ENCODE peak calls at places on chromosomes 12 and 14, in five cellular contexts. Q is astrocyte, U is spleen, L is cardiac muscle cell, N is neuronal stem cell. J is an unnamed sample. For H3K4me1, the result is how much of the 10 kb centered on the place peaks cover.

GRCh38 chr12:49535921-49536525 is 2.8 kb upstream of the KCNH3 start:
- DNase-seq in L (no peak), Q (no peak), U (no peak), N (no peak), J (no peak)

GRCh38 chr12:115155665-115156645 is 472.0 kb upstream of the TBX3 start:
- DNase-seq in N (no peak), L (peak), U (no peak), Q (peak), J (no peak)

GRCh38 chr14:46580941-46581671 is 70.5 kb downstream of the RPL10L start:
- DNase-seq in U (no peak), Q (peak), N (peak), L (peak), J (no peak)

GRCh38 chr12:121110211-121110940 is 22.3 kb upstream of the P2RX7 start:
- DNase-seq in U (no peak), Q (peak), N (peak), L (peak), J (peak)

GRCh38 chr12:132413931-132414588 is 75.9 kb upstream of the FBRSL1 start:
- DNase-seq in N (no peak), U (no peak), Q (no peak), L (no peak), J (no peak)

GRCh38 chr12:131688131-131688844 is 22.6 kb upstream of the SFSWAP start:
- DNase-seq in U (no peak), L (no peak), Q (no peak), N (no peak), J (no peak)

GRCh38 chr12:56808954-56809353 is 45.8 kb downstream of the HSD17B6 start:
- DNase-seq in Q (no peak), L (no peak), U (no peak), N (no peak), J (no peak)

GRCh38 chr12:459430-460258 is at the start of gene B4GALNT3:
- DNase-seq in U (peak), L (peak), N (peak), Q (no peak), J (peak)

GRCh38 chr12:4157122-4157521 is 116.4 kb upstream of the CCND2 start:
- DNase-seq in U (no peak), N (no peak), L (no peak), Q (no peak), J (no peak)

GRCh38 chr14:33879684-33880286 is 71.1 kb downstream of the EGLN3 start:
- DNase-seq in N (no peak), L (no peak), U (no peak), Q (no peak), J (no peak)

GRCh38 chr12:15232959-15233358 is 11.7 kb upstream of the RERG start:
- DNase-seq in Q (no peak), N (no peak), U (no peak), L (no peak), J (no peak)

GRCh38 chr14:68781161-68782021 is 11.5 kb downstream of the ZFP36L1 start:
- DNase-seq in L (no peak), U (peak), Q (no peak), N (no peak), J (no peak)

GRCh38 chr14:100651999-100652508 is 64.8 kb upstream of the BEGAIN start:
- DNase-seq in U (no peak), Q (peak), L (no peak), N (no peak), J (no peak)

GRCh38 chr12:80472912-80473500 is 29.0 kb downstream of the PTPRQ start:
- DNase-seq in L (peak), U (no peak), N (peak), Q (peak), J (no peak)

GRCh38 chr14:50001999-50002925 is 109.4 kb downstream of the ARF6 start:
- DNase-seq in U (peak), L (no peak), N (no peak), Q (no peak), J (no peak)

GRCh38 chr14:50778757-50779483 is 52.0 kb downstream of the NIN start:
- DNase-seq in L (no peak), Q (peak), U (no peak), N (no peak), J (no peak)

GRCh38 chr12:89384050-89384749 is 31.9 kb upstream of the DUSP6 start:
- DNase-seq in U (no peak), Q (peak), N (no peak), L (peak), J (peak)

GRCh38 chr14:79265366-79265765 is 945.9 kb downstream of the DIO2 start:
- DNase-seq in U (no peak), N (no peak), L (no peak), Q (no peak), J (no peak)

GRCh38 chr14:71235865-71236264 is 328.6 kb downstream of the PCNX1 start:
- DNase-seq in N (peak), Q (peak), U (no peak), L (peak), J (no peak)

GRCh38 chr12:121786441-121786825 is 7.1 kb downstream of the RHOF start:
- DNase-seq in U (no peak), L (peak), Q (peak), N (no peak), J (no peak)

GRCh38 chr14:83765200-83765599 is 1764.7 kb upstream of the FLRT2 start:
- DNase-seq in U (no peak), N (no peak), Q (no peak), L (no peak), J (no peak)

GRCh38 chr14:22231022-22231421 is 358.0 kb downstream of the DAD1 start:
- DNase-seq in L (no peak), Q (no peak), U (no peak), N (no peak), J (no peak)

GRCh38 chr12:120362516-120363273 is 6.3 kb downstream of the MSI1 start:
- DNase-seq in L (no peak), N (no peak), U (no peak), Q (no peak), J (no peak)

GRCh38 chr12:108816652-108817335 is 40.6 kb downstream of the SSH1 start:
- DNase-seq in U (peak), N (no peak), Q (no peak), L (no peak), J (no peak)

GRCh38 chr12:130873825-130874224 is 2.0 kb downstream of the RAN start:
- DNase-seq in U (no peak), N (no peak), L (no peak), Q (no peak), J (no peak)

GRCh38 chr12:85441740-85442139 is 161.7 kb downstream of the ALX1 start:
- DNase-seq in U (no peak), Q (no peak), N (no peak), L (peak), J (no peak)

GRCh38 chr12:55935742-55936151 is 4.8 kb downstream of the DGKA start:
- DNase-seq in L (peak), Q (no peak), N (no peak), U (peak), J (peak)

GRCh38 chr12:54330442-54330841 is 5.5 kb downstream of the COPZ1 start:
- DNase-seq in N (no peak), Q (no peak), L (no peak), U (no peak), J (no peak)
- H3K4me1 ChIP-seq in N (under half), Q (under half), L (under half), U (under half), J (under half)

DNA sequence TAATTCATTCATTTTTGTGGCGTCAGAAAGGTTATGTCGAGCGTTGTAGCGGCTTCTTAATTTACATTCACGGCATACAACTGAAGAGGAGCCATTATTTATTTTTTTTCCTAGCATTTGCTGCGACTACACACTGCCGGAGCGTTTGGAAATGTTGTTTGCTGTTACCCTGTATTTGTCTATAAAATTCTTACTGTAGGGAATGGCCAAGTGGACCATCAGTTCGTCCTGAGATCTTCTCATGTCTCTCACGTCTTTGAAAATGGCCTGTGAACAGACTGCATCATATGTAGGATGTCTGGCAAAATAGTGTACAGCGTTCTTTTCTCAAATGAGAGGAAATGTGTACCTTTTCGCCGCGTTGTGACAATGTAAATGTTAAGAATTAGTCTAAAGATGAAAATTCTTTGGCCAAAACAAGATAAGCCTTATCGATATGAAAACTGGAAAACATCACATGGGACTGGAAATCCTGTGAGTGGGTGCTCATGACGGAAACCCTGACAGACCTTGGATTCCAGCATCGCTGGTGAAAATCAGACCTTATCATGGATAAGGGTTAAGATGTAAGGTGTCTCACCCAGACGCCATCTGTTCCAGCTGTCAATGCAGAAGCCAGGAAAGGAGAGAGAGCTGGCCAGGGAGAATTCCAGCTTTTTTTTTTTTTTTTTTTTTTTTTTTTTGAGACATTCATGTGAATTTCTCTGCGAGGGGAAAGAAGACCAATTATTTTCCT is 1.5 kb downstream of the TRAF3 start:
- DNase-seq in U (no peak), L (no peak), N (no peak), Q (no peak), J (no peak)
- H3K4me1 ChIP-seq in U (under half), L (under half), N (under half), Q (under half), J (under half)

DNA sequence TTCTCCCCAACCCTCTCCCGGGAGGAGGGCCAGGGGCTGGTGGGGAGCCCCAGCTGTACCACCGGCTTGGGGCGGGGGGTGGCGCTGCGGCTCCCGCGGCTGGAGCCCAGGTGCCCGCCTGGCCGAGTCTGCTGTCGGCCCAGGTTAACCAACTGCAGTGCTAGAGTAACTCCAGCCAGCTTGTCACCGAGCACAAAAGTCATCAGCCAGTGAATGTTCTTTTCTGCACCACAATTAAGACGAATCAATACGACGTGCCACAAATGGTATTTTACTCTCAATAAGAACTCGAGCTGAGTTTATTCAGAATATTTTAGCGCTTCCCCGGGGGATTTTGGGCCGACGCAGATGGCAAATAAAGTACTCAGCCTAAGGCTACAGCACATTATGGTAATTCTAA is 83.3 kb downstream of the BCL11B start:
- DNase-seq in L (no peak), Q (no peak), N (no peak), U (no peak), J (no peak)
- H3K4me1 ChIP-seq in L (under half), Q (under half), N (under half), U (under half), J (under half)

DNA sequence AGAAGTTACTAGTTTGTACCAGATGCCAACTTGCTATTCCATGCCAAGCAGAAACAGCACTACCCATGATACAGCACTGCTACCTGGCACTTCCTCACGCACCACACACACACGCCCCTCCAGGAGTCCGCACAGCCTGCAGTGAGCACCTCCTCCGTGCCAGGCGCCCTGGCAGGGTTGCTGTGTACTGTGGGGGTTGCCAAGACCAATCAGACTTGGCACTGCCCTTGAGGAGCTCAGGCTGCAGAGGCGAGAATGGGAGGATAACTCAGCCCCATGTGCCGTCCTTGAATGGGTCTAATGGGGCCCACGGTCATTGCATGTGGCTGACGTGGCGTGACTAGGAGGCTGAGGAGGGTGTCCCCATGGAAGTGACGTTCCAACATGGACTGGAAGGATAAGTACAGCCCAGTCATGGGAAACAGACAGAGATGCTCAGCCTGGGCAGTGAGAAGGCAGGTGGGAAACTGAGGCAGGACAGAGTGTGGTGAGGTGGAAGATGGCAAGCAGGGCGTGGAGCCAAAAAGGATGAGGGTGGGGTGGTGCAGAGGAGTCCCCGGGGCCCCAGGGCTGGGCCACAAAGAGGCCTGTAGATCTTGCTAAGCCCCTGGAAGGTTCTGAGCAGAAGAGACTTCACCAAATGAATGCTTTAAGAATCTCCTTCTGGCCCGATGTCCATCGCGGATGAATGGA is 65.3 kb upstream of the C14orf180 start:
- DNase-seq in N (no peak), L (no peak), U (no peak), Q (no peak), J (no peak)
- H3K4me1 ChIP-seq in N (under half), L (under half), U (under half), Q (under half), J (under half)

GRCh38 chr14:24236689-24237462 is 4.1 kb downstream of the GMPR2 start:
- DNase-seq in N (no peak), L (no peak), U (no peak), Q (no peak), J (no peak)
- H3K4me1 ChIP-seq in N (under half), L (under half), U (under half), Q (under half), J (under half)

DNA sequence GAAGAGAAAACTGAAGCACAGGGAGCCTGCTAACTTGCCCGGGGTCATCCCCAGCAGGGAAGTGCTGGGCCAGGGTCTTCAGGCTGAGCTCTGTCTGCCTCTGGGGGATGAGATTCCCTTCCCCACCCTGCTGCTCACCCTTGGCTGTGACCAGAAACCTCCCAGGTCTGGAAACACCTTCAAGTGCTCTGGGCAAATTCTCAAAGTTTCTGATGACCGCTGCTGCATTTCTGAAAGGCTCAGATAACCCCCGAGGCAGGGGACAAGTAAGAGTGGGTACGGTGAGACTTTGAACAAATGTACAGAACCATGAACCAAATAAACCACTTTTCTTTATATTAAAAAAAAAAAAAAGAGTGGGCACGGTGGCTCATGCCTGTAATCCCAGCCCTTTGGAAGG is 41.3 kb downstream of the LTBP2 start:
- DNase-seq in U (peak), N (no peak), L (no peak), Q (no peak), J (no peak)
- H3K4me1 ChIP-seq in U (under half), N (under half), L (under half), Q (half or more), J (under half)

DNA sequence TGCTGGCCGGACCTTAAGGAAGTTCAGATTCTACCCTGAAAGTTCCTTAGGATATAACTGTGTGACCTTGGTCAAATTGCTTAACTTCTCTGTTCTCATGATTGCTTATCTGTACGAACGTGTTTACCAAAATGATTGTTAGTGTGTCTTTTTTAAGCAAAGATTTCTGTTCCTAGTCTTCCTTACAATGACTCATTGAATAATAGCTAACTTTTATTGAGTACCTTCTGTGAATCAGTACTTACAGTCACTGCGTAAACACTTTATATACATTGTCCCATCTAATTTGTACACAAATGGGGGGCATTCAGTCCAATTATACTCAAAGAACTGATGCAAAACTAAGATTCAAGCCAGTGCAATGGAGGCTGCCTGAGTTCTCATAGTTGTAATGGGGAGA is 4.2 kb upstream of the TMEM30B start:
- DNase-seq in U (no peak), L (no peak), N (no peak), Q (no peak), J (no peak)
- H3K4me1 ChIP-seq in U (under half), L (under half), N (under half), Q (under half), J (under half)

GRCh38 chr12:26403601-26404000 is 208.2 kb downstream of the SSPN start:
- DNase-seq in Q (no peak), N (no peak), L (no peak), U (no peak), J (no peak)
- H3K4me1 ChIP-seq in Q (under half), N (under half), L (under half), U (under half), J (under half)

GRCh38 chr14:93045211-93045674 is 70.5 kb downstream of the ITPK1 start:
- DNase-seq in L (no peak), Q (no peak), U (peak), N (peak), J (no peak)

GRCh38 chr14:93044116-93044515 is 71.6 kb downstream of the ITPK1 start:
- DNase-seq in U (no peak), Q (no peak), N (no peak), L (no peak), J (no peak)

GRCh38 chr14:93044601-93045000 is 71.1 kb downstream of the ITPK1 start:
- DNase-seq in N (no peak), L (no peak), U (peak), Q (no peak), J (no peak)

GRCh38 chr14:93041830-93042229 is 73.9 kb downstream of the ITPK1 start:
- DNase-seq in L (no peak), N (no peak), Q (no peak), U (no peak), J (no peak)

GRCh38 chr14:93042968-93043940 is 72.5 kb downstream of the ITPK1 start:
- DNase-seq in L (peak), N (no peak), Q (peak), U (no peak), J (no peak)
- H3K4me1 ChIP-seq in L (half or more), N (under half), Q (under half), U (half or more), J (under half)

DNA sequence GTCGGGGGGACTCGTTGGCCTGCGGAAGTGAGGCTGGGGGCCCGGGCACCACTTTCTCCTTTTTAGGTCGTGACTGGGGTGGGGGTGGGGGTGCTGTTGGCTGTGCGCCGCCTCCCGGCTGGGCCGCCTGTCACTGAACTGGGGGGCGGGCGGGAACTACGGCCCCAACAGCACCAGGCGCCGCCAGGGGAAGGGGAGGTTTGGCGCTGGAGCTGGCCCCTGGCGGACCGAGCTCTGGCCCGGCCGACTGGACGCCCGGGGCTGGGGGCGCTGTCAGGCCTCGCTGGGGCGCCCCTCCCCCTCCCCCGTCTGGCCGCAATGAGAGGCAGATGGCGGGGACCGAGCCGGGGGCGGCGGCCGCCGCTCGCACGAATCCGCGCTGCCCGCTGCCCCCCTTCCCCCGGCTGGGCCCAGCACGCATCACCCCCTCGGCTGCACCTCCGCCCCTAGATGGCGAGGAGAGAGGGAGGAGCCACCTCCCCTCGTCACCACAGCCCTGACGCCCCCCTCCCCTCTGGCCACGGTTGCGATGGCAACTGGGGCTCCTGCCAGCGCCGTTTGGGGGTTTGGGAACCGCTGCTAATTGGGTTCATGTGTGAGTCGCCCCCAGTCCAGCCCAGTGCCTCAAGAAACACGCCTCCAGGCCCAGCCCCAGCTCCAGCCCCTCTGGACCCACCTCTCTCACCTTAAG is 723 bp downstream of the NFATC4 start:
- DNase-seq in L (peak), U (peak), N (peak), Q (peak), J (peak)
- H3K4me1 ChIP-seq in L (under half), U (under half), N (under half), Q (under half), J (under half)

J was measured in ovary.